ENCODE peak calls at places on chromosomes 2 and 18, in seven cellular contexts. J is kidney epithelial cell, I is progenitor cell of endocrine pancreas, L is heart left ventricle, B is PC-9, P is GM10248, R is esophagus squamous epithelium. Z is an unnamed sample.

GRCh38 chr2:36449943-36450392 is 94.4 kb downstream of the CRIM1 start:
- DNase-seq in J (no peak), I (no peak), L (no peak), B (no peak), P (no peak), R (no peak), Z (no peak)

GRCh38 chr2:157898591-157898996 is 22.5 kb upstream of the ACVR1 start:
- DNase-seq in J (peak), I (no peak), L (no peak), B (peak), P (peak), R (no peak), Z (no peak)

GRCh38 chr2:62873603-62874002 is 168.1 kb downstream of the EHBP1 start:
- DNase-seq in J (no peak), I (no peak), L (no peak), B (no peak), P (no peak), R (no peak), Z (no peak)

GRCh38 chr2:7355781-7356180 is 438.6 kb downstream of the RNF144A start:
- DNase-seq in J (no peak), I (no peak), L (no peak), B (no peak), P (no peak), R (no peak), Z (no peak)

GRCh38 chr2:183998797-183999190 is 599.5 kb upstream of the ZNF804A start:
- DNase-seq in J (no peak), I (no peak), L (no peak), B (no peak), P (no peak), R (no peak), Z (no peak)

GRCh38 chr2:224151680-224152310 is 112.7 kb upstream of the SERPINE2 start:
- DNase-seq in J (no peak), I (no peak), L (no peak), B (no peak), P (no peak), R (no peak), Z (no peak)

GRCh38 chr2:176461098-176461497 is 191.9 kb downstream of the MTX2 start:
- DNase-seq in J (no peak), I (no peak), L (no peak), B (no peak), P (no peak), R (no peak), Z (no peak)

GRCh38 chr2:38377501-38378258 is 607 bp upstream of the ATL2 start:
- DNase-seq in J (no peak), I (no peak), L (no peak), B (peak), P (no peak), R (no peak), Z (no peak)

GRCh38 chr2:128548461-128548891 is 229.8 kb upstream of the HS6ST1 start:
- DNase-seq in J (no peak), I (no peak), L (no peak), B (no peak), P (no peak), R (no peak), Z (no peak)

GRCh38 chr2:197191177-197191947 is 119.2 kb downstream of the ANKRD44 start:
- DNase-seq in J (no peak), I (no peak), L (no peak), B (peak), P (peak), R (no peak), Z (no peak)

GRCh38 chr2:48483916-48484315 is 46.0 kb upstream of the STON1 start:
- DNase-seq in J (no peak), I (no peak), L (no peak), B (no peak), P (no peak), R (no peak), Z (no peak)

GRCh38 chr2:55099878-55100820 is 49.9 kb upstream of the RTN4 start:
- DNase-seq in J (no peak), I (no peak), L (no peak), B (peak), P (no peak), R (no peak), Z (no peak)

GRCh38 chr2:179393481-179393880 is 128.8 kb upstream of the SESTD1 start:
- DNase-seq in J (no peak), I (no peak), L (no peak), B (no peak), P (no peak), R (no peak), Z (no peak)

GRCh38 chr2:181900007-181900651 is 8.6 kb downstream of the ITPRID2 start:
- DNase-seq in J (no peak), I (no peak), L (no peak), B (no peak), P (no peak), R (no peak), Z (no peak)

GRCh38 chr18:12837747-12838146 is 46.3 kb downstream of the PTPN2 start:
- DNase-seq in J (no peak), I (no peak), L (no peak), B (peak), P (no peak), R (no peak), Z (no peak)

GRCh38 chr2:52034706-52035105 is 1002.8 kb upstream of the NRXN1 start:
- DNase-seq in J (no peak), I (no peak), L (no peak), B (no peak), P (no peak), R (no peak), Z (no peak)

GRCh38 chr2:143205106-143205764 is 76.0 kb downstream of the ARHGAP15 start:
- DNase-seq in J (no peak), I (no peak), L (no peak), B (no peak), P (peak), R (no peak), Z (no peak)

GRCh38 chr18:80254971-80255500 is 7.7 kb upstream of the PARD6G start:
- DNase-seq in J (no peak), I (no peak), L (no peak), B (no peak), P (no peak), R (no peak), Z (no peak)

GRCh38 chr18:24051256-24051947 is 36.8 kb downstream of the TTC39C start:
- DNase-seq in J (no peak), I (no peak), L (no peak), B (peak), P (peak), R (no peak), Z (no peak)

GRCh38 chr2:109623923-109624322 is 9.8 kb downstream of the SOWAHC start:
- DNase-seq in J (no peak), I (no peak), L (no peak), B (peak), P (no peak), R (no peak), Z (no peak)

GRCh38 chr2:8663997-8664396 is 17.9 kb upstream of the ID2 start:
- DNase-seq in J (no peak), I (no peak), L (no peak), B (no peak), P (no peak), R (no peak), Z (no peak)

GRCh38 chr2:159249955-159250723 is 36.4 kb downstream of the WDSUB1 start:
- DNase-seq in J (peak), I (no peak), L (peak), B (peak), P (peak), R (no peak), Z (no peak)

GRCh38 chr18:10707294-10707693 is 181.5 kb downstream of the NAPG start:
- DNase-seq in J (no peak), I (no peak), L (no peak), B (no peak), P (no peak), R (no peak), Z (no peak)

GRCh38 chr2:173414823-173415322 is 60.2 kb downstream of the CDCA7 start:
- DNase-seq in J (peak), I (no peak), L (no peak), B (peak), P (no peak), R (no peak), Z (no peak)

GRCh38 chr2:20650880-20651730 is at the start of gene HS1BP3:
- DNase-seq in J (no peak), I (peak), L (peak), B (peak), P (peak), R (peak), Z (peak)

GRCh38 chr2:11248-11941 is 34.9 kb downstream of the FAM110C start:
- DNase-seq in J (no peak), I (peak), L (peak), B (peak), P (no peak), R (no peak), Z (peak)

GRCh38 chr2:239392072-239392357 is 8.8 kb downstream of the HDAC4 start:
- DNase-seq in J (no peak), I (no peak), L (peak), B (no peak), P (no peak), R (no peak), Z (no peak)

GRCh38 chr2:238642973-238643372 is 204.9 kb upstream of the TWIST2 start:
- DNase-seq in J (no peak), I (no peak), L (no peak), B (no peak), P (no peak), R (no peak), Z (no peak)

GRCh38 chr2:148577845-148578492 is 66.6 kb upstream of the EPC2 start:
- DNase-seq in J (no peak), I (no peak), L (no peak), B (no peak), P (no peak), R (no peak), Z (no peak)

GRCh38 chr2:150063432-150063889 is 424.0 kb downstream of the RND3 start:
- DNase-seq in J (no peak), I (no peak), L (no peak), B (no peak), P (no peak), R (no peak), Z (no peak)

GRCh38 chr2:156065912-156066311 is 266.6 kb downstream of the NR4A2 start:
- DNase-seq in J (no peak), I (no peak), L (no peak), B (no peak), P (no peak), R (no peak), Z (no peak)
- TF ChIP-seq CTCF in J (peak), I (peak), L (no peak), B (peak), P (peak), R (peak), Z (peak)

DNA sequence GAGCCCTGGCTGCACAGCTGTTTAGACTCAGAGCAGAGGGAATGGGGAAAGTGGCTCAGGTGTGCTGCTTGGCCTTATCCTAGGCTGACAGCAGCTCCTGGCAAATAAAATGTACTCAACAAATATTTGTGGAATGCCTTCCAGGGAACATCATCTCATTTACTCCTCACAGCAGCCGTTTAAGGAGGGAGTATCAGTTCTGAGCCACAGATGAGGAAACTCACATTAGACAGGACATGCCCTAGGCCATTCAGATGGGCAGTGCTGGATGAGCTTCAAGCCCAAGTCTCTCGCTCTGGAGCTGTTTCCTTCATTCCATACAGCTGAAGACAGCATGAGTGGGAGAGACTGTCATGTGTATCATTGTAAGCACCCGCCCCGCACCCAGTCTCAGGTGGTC is 129.6 kb downstream of the VWA3B start:
- DNase-seq in J (no peak), I (no peak), L (no peak), B (no peak), P (no peak), R (no peak), Z (no peak)
- TF ChIP-seq CTCF in J (no peak), I (no peak), L (no peak), B (no peak), P (no peak), R (no peak), Z (no peak)

GRCh38 chr2:108184421-108184820 is 55.3 kb upstream of the SULT1C3 start:
- DNase-seq in J (no peak), I (no peak), L (no peak), B (no peak), P (no peak), R (no peak), Z (no peak)
- TF ChIP-seq CTCF in J (peak), I (peak), L (no peak), B (peak), P (peak), R (no peak), Z (no peak)

GRCh38 chr18:7524786-7525185 is 42.3 kb upstream of the PTPRM start:
- DNase-seq in J (no peak), I (no peak), L (no peak), B (no peak), P (no peak), R (no peak), Z (no peak)
- TF ChIP-seq CTCF in J (no peak), I (no peak), L (no peak), B (no peak), P (no peak), R (no peak), Z (no peak)

DNA sequence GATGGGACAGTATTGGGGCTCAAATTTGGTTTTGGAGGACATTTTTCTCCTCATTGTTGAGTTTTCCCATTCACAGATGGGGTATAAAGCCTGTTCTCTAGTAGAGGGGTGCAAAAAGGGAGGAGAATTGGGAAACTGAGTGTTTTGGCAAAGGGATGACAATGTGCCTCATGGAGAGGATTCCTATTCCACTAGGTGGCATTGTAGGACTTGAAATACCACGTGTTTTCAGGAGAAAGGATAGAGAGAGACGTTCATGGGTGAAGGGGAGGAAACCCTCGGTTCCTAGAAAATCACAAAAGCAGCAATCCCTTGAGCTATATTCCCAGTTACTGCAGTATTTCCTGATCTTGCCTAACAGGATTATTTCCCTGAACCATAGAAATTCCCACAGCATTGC is 113.7 kb upstream of the SRD5A2 start:
- DNase-seq in J (no peak), I (no peak), L (no peak), B (no peak), P (no peak), R (no peak), Z (no peak)
- TF ChIP-seq CTCF in J (no peak), I (no peak), L (no peak), B (peak), P (no peak), R (no peak), Z (no peak)

DNA sequence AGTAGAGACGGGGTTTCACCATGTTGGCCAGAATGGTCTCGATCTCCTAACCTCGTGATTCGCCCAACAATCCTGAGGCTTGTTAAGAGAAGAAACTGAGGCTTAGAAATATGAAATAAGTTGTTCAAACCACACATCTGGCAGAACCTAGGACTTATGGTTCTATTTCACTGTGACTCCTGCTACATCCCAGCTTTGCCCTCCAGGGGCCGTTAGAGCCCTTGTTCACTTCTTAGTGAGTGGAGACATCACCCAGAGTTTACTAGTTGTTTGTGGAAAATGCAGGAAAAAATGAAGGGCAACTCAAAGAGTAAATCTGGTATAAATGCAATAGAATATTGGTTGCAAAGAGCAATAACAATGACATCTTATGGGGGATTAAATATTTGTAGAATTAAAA is 43.9 kb downstream of the MARCHF4 start:
- DNase-seq in J (no peak), I (no peak), L (no peak), B (no peak), P (no peak), R (no peak), Z (no peak)
- TF ChIP-seq CTCF in J (no peak), I (no peak), L (no peak), B (no peak), P (no peak), R (no peak), Z (no peak)

GRCh38 chr2:233088598-233089345 is 28.6 kb downstream of the INPP5D start:
- DNase-seq in J (no peak), I (no peak), L (no peak), B (no peak), P (no peak), R (no peak), Z (no peak)
- TF ChIP-seq CTCF in J (no peak), I (no peak), L (no peak), B (no peak), P (no peak), R (no peak), Z (no peak)

GRCh38 chr18:49444599-49444998 is 15.8 kb downstream of the DYM start:
- DNase-seq in J (no peak), I (no peak), L (no peak), B (no peak), P (no peak), R (no peak), Z (no peak)

GRCh38 chr18:49446481-49446880 is 14.0 kb downstream of the DYM start:
- DNase-seq in J (no peak), I (no peak), L (no peak), B (no peak), P (no peak), R (no peak), Z (no peak)

GRCh38 chr18:49443837-49444236 is 16.6 kb downstream of the DYM start:
- DNase-seq in J (no peak), I (no peak), L (no peak), B (no peak), P (no peak), R (no peak), Z (no peak)

DNA sequence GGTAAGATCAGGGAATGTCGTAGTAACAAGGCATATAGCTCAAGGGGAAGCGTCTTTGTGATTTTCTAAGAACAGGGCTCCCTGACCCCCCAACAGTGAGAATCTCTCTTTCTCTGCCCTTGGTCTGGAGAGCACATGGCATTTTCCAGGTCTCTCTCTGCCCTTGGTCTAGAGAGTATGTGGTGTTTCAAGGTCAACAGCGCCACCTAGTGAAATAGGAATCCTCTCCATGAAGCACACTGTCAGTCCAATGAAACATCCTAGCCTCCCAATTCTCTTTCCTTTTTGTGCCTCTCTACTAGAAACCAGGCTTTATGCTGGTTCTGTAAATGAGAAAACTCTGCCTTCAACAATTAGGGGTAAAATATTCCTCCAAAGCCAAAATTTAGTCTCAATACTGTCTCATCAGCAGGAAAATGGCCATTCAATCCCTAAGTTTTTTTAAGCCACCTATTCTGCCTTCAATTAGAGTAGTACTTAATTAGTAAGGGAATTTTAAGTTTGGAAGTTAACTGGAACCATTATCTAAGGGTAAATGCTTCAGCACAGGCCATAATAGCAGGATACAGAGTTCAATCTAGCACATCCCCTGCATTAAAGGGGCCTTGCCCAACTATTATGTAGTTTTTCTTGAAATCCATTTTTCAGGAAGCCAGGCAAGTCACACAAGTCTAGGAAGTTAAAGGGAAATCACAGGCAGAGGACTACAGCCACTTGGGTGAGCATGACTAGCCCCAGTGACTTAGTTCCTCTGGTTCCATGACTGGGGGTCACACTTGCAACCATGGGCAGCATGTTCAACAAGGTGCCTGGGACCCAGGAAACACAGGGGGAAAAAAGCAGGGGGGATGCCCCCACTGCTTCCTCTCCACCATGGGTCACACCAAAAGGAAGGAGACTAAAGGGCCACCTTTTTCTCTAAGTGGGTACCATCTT is 12.4 kb downstream of the DYM start:
- DNase-seq in J (no peak), I (no peak), L (no peak), B (peak), P (no peak), R (no peak), Z (no peak)
- TF ChIP-seq CTCF in J (peak), I (peak), L (peak), B (peak), P (peak), R (peak), Z (peak)

DNA sequence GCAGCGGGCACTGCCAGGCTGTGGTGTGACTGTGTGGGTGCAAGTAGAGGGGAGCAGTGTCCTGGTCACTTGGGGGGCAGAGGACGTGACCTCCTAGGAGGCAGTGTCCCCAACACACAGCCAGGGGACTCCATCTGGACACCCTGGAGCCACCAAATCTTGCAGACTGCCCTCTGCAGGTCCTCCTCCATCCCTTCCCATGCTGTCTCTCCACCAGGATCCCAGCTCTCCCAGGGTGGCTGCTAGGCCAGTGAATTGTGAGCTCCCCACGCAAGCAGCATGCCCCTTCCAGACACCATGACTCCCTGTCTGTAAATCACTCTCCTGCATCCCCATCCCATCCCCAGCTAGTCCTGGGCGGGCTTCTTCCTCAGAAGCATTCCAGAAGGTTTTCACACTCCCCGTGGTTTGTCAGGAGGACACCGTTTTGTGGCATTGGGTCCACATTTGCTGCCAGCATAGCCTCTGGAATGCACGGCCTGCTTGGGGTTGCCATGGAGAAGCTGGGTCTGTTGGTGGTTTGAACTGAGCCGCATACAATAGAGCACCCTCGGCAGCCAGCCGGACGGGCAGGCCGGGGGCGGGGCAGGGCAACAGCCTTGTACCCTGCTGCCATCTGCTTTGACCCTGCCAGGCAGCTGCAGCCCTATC is 210.7 kb downstream of the KLHL29 start:
- DNase-seq in J (peak), I (no peak), L (no peak), B (no peak), P (no peak), R (no peak), Z (no peak)
- TF ChIP-seq CTCF in J (no peak), I (no peak), L (no peak), B (no peak), P (no peak), R (no peak), Z (no peak)

Z was measured in mesothelial cell of epicardium.